ENCODE peak calls at places on chromosomes 16 and 17, in six cellular contexts. T is iPS DF 6.9, J is left ventricle myocardium inferior, X is Peyer's patch, R is T-helper 2 cell, M is GM12865. G is an unnamed sample.

GRCh38 chr17:77446959-77447634 is 306.3 kb downstream of the SEC14L1 start:
- DNase-seq in T (no peak), J (no peak), X (no peak), R (no peak), M (no peak), G (no peak)

GRCh38 chr17:28682655-28683054 is 20.6 kb downstream of the SUPT6H start:
- DNase-seq in T (no peak), J (no peak), X (peak), R (no peak), M (no peak), G (no peak)

GRCh38 chr17:83191388-83192160 is 112.2 kb downstream of the METRNL start:
- DNase-seq in T (no peak), J (no peak), X (no peak), R (peak), M (no peak), G (no peak)

GRCh38 chr16:57258910-57259475 is 13.9 kb downstream of the ARL2BP start:
- DNase-seq in T (no peak), J (no peak), X (no peak), R (no peak), M (no peak), G (peak)

GRCh38 chr16:11032000-11032921 is 87.9 kb downstream of the CLEC16A start:
- DNase-seq in T (no peak), J (no peak), X (no peak), R (no peak), M (no peak), G (no peak)

GRCh38 chr17:64020068-64020766 is at the start of gene ICAM2:
- DNase-seq in T (no peak), J (peak), X (no peak), R (peak), M (peak), G (peak)

GRCh38 chr17:15307686-15308085 is 33.7 kb downstream of the TEKT3 start:
- DNase-seq in T (no peak), J (no peak), X (no peak), R (no peak), M (no peak), G (peak)

GRCh38 chr16:25868966-25869365 is 177.2 kb downstream of the HS3ST4 start:
- DNase-seq in T (no peak), J (no peak), X (no peak), R (no peak), M (no peak), G (no peak)

GRCh38 chr16:50473375-50473945 is 74.7 kb upstream of the NKD1 start:
- DNase-seq in T (no peak), J (no peak), X (no peak), R (no peak), M (peak), G (no peak)